ENCODE peak calls at places on chromosomes 4 and X, in eight cellular contexts. One of them, this sample, is unnamed. For H3K27me3 and H3K4me1, the result is how much of the 10 kb centered on the place peaks cover.

GRCh38 chrX:129779747-129780146 is at the start of gene SASH3:
- DNase-seq in CD8-positive, alpha-beta memory T cell: peak
- DNase-seq in ascending aorta: peak
- DNase-seq in upper lobe of left lung: peak
- DNase-seq in prostate gland: no peak
- DNase-seq in right atrium auricular region: no peak
- DNase-seq in IMR-90: no peak
- DNase-seq in cardiac muscle cell: no peak
- DNase-seq in this sample: no peak

GRCh38 chrX:7112071-7112470 is 35.4 kb upstream of the STS start:
- DNase-seq in ascending aorta: no peak
- DNase-seq in IMR-90: no peak
- DNase-seq in prostate gland: no peak
- DNase-seq in cardiac muscle cell: no peak
- DNase-seq in CD8-positive, alpha-beta memory T cell: no peak
- DNase-seq in upper lobe of left lung: no peak
- DNase-seq in right atrium auricular region: no peak
- DNase-seq in this sample: no peak

GRCh38 chr4:174157106-174157607 is 126.3 kb downstream of the FBXO8 start:
- DNase-seq in upper lobe of left lung: no peak
- DNase-seq in ascending aorta: no peak
- DNase-seq in prostate gland: no peak
- DNase-seq in right atrium auricular region: no peak
- DNase-seq in cardiac muscle cell: peak
- DNase-seq in IMR-90: no peak
- DNase-seq in CD8-positive, alpha-beta memory T cell: no peak
- DNase-seq in this sample: no peak

GRCh38 chrX:95346854-95347253 is 1337.8 kb upstream of the DIAPH2 start:
- DNase-seq in ascending aorta: no peak
- DNase-seq in cardiac muscle cell: no peak
- DNase-seq in right atrium auricular region: no peak
- DNase-seq in CD8-positive, alpha-beta memory T cell: no peak
- DNase-seq in prostate gland: no peak
- DNase-seq in IMR-90: peak
- DNase-seq in upper lobe of left lung: no peak
- DNase-seq in this sample: no peak

GRCh38 chr4:157076578-157076947 is 613 bp downstream of the GLRB start:
- DNase-seq in IMR-90: no peak
- DNase-seq in right atrium auricular region: no peak
- DNase-seq in CD8-positive, alpha-beta memory T cell: no peak
- DNase-seq in cardiac muscle cell: no peak
- DNase-seq in upper lobe of left lung: no peak
- DNase-seq in prostate gland: no peak
- DNase-seq in ascending aorta: no peak
- DNase-seq in this sample: no peak

GRCh38 chrX:25175743-25176142 is 160.0 kb upstream of the ARX start:
- DNase-seq in IMR-90: no peak
- DNase-seq in cardiac muscle cell: no peak
- DNase-seq in upper lobe of left lung: no peak
- DNase-seq in ascending aorta: no peak
- DNase-seq in prostate gland: no peak
- DNase-seq in right atrium auricular region: no peak
- DNase-seq in CD8-positive, alpha-beta memory T cell: no peak
- DNase-seq in this sample: no peak

GRCh38 chrX:117743469-117744251 is 372.9 kb downstream of the KLHL13 start:
- DNase-seq in cardiac muscle cell: no peak
- DNase-seq in right atrium auricular region: no peak
- DNase-seq in CD8-positive, alpha-beta memory T cell: no peak
- DNase-seq in IMR-90: peak
- DNase-seq in upper lobe of left lung: no peak
- DNase-seq in ascending aorta: no peak
- DNase-seq in prostate gland: peak
- DNase-seq in this sample: no peak

GRCh38 chr4:7714738-7715137 is 224.9 kb downstream of the AFAP1 start:
- DNase-seq in prostate gland: no peak
- DNase-seq in ascending aorta: no peak
- DNase-seq in CD8-positive, alpha-beta memory T cell: no peak
- DNase-seq in cardiac muscle cell: no peak
- DNase-seq in IMR-90: no peak
- DNase-seq in right atrium auricular region: no peak
- DNase-seq in upper lobe of left lung: no peak
- DNase-seq in this sample: no peak

GRCh38 chr4:114734581-114734980 is 136.0 kb downstream of the UGT8 start:
- DNase-seq in cardiac muscle cell: no peak
- DNase-seq in upper lobe of left lung: no peak
- DNase-seq in CD8-positive, alpha-beta memory T cell: no peak
- DNase-seq in prostate gland: no peak
- DNase-seq in right atrium auricular region: no peak
- DNase-seq in ascending aorta: no peak
- DNase-seq in IMR-90: no peak
- DNase-seq in this sample: no peak

GRCh38 chrX:141180851-141181250 is 3.9 kb upstream of the LDOC1 start:
- DNase-seq in prostate gland: no peak
- DNase-seq in IMR-90: no peak
- DNase-seq in ascending aorta: no peak
- DNase-seq in upper lobe of left lung: no peak
- DNase-seq in cardiac muscle cell: no peak
- DNase-seq in right atrium auricular region: no peak
- DNase-seq in CD8-positive, alpha-beta memory T cell: no peak
- DNase-seq in this sample: no peak

GRCh38 chrX:134544189-134544588 is 84.2 kb downstream of the HPRT1 start:
- DNase-seq in cardiac muscle cell: peak
- DNase-seq in upper lobe of left lung: no peak
- DNase-seq in right atrium auricular region: no peak
- DNase-seq in prostate gland: no peak
- DNase-seq in ascending aorta: no peak
- DNase-seq in IMR-90: no peak
- DNase-seq in CD8-positive, alpha-beta memory T cell: no peak
- DNase-seq in this sample: no peak

GRCh38 chrX:49282647-49283011 is 13.0 kb downstream of the PPP1R3F start:
- DNase-seq in right atrium auricular region: no peak
- DNase-seq in prostate gland: no peak
- DNase-seq in IMR-90: peak
- DNase-seq in ascending aorta: no peak
- DNase-seq in upper lobe of left lung: no peak
- DNase-seq in CD8-positive, alpha-beta memory T cell: no peak
- DNase-seq in cardiac muscle cell: peak
- DNase-seq in this sample: no peak

GRCh38 chrX:108019382-108019857 is 25.4 kb upstream of the VSIG1 start:
- DNase-seq in right atrium auricular region: no peak
- DNase-seq in prostate gland: no peak
- DNase-seq in cardiac muscle cell: no peak
- DNase-seq in ascending aorta: no peak
- DNase-seq in CD8-positive, alpha-beta memory T cell: no peak
- DNase-seq in upper lobe of left lung: no peak
- DNase-seq in IMR-90: no peak
- DNase-seq in this sample: no peak

GRCh38 chrX:39336709-39337294 is 535.5 kb downstream of the MID1IP1 start:
- DNase-seq in right atrium auricular region: no peak
- DNase-seq in ascending aorta: no peak
- DNase-seq in cardiac muscle cell: no peak
- DNase-seq in upper lobe of left lung: peak
- DNase-seq in IMR-90: no peak
- DNase-seq in CD8-positive, alpha-beta memory T cell: no peak
- DNase-seq in prostate gland: peak
- DNase-seq in this sample: peak

GRCh38 chrX:119194631-119195030 is 41.5 kb upstream of the PGRMC1 start:
- DNase-seq in CD8-positive, alpha-beta memory T cell: no peak
- DNase-seq in upper lobe of left lung: no peak
- DNase-seq in right atrium auricular region: no peak
- DNase-seq in IMR-90: no peak
- DNase-seq in prostate gland: no peak
- DNase-seq in cardiac muscle cell: peak
- DNase-seq in ascending aorta: no peak
- DNase-seq in this sample: no peak

GRCh38 chr4:113499696-113500095 is 261.8 kb downstream of the CAMK2D start:
- DNase-seq in prostate gland: no peak
- DNase-seq in IMR-90: peak
- DNase-seq in cardiac muscle cell: peak
- DNase-seq in CD8-positive, alpha-beta memory T cell: no peak
- DNase-seq in ascending aorta: no peak
- DNase-seq in right atrium auricular region: no peak
- DNase-seq in upper lobe of left lung: no peak
- DNase-seq in this sample: no peak

GRCh38 chrX:39613508-39613921 is 484.2 kb downstream of the BCOR start:
- DNase-seq in prostate gland: peak
- DNase-seq in cardiac muscle cell: peak
- DNase-seq in ascending aorta: no peak
- DNase-seq in upper lobe of left lung: no peak
- DNase-seq in CD8-positive, alpha-beta memory T cell: no peak
- DNase-seq in IMR-90: no peak
- DNase-seq in right atrium auricular region: no peak
- DNase-seq in this sample: no peak

GRCh38 chrX:130018143-130018542 is 35.7 kb downstream of the BCORL1 start:
- DNase-seq in right atrium auricular region: no peak
- DNase-seq in prostate gland: no peak
- DNase-seq in cardiac muscle cell: no peak
- DNase-seq in CD8-positive, alpha-beta memory T cell: no peak
- DNase-seq in IMR-90: no peak
- DNase-seq in upper lobe of left lung: no peak
- DNase-seq in ascending aorta: no peak
- DNase-seq in this sample: no peak

DNA sequence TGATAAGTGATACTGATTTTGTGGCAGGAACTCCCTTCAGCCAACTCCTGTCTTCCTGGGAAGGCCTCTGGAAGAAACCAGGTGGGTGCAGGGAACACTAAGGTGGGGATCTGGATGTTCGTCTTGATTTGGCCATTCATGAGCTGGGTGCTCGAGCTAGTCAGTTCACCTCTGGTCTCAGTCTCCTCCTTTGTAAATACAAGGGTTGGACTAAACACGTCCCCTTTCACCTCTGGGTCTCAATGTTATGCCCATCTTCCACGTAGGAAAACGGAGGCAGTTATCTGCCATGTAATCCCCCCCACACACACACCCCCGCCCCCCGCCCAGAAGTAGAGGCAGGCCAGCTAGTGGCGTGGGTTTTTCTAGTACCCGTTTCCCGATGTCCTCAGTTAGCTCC is 4.1 kb upstream of the RS1 start:
- DNase-seq in CD8-positive, alpha-beta memory T cell: no peak
- DNase-seq in prostate gland: no peak
- DNase-seq in cardiac muscle cell: no peak
- DNase-seq in ascending aorta: no peak
- DNase-seq in right atrium auricular region: no peak
- DNase-seq in upper lobe of left lung: no peak
- DNase-seq in IMR-90: no peak
- DNase-seq in this sample: no peak
- H3K4me3 ChIP-seq in CD8-positive, alpha-beta memory T cell: no peak
- H3K4me3 ChIP-seq in prostate gland: no peak
- H3K4me3 ChIP-seq in cardiac muscle cell: no peak
- H3K4me3 ChIP-seq in ascending aorta: no peak
- H3K4me3 ChIP-seq in right atrium auricular region: no peak
- H3K4me3 ChIP-seq in upper lobe of left lung: no peak
- H3K4me3 ChIP-seq in IMR-90: no peak
- H3K4me3 ChIP-seq in this sample: no peak

DNA sequence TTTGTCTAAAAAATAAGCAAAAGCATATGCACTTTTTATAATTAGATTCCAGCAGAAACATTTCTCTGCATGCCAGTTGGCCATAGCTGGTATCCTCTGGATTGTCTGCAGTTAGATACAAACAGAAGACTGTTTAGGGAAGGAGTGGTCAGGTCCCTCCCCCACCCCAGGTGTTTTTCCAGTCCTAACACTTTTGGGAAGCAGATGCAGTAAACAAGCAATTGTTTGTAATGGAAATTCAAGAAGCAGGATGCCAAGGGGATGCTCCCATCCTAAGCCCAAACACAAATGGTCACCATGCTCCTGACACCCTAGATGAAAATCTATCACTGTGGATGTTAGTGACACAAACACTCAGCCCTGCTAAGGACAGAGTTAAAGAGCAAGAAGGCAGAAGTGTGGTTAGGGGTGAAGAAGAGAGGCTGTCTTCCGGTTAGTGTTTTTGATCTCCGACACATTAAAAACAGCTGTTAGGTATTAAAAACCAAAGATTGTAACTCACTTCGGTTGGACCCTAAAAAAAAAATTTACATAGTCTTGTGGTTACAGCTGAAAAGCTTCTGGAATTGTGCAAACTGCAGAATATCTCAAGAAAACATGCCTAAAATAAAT is 7.9 kb downstream of the LEF1 start:
- DNase-seq in cardiac muscle cell: no peak
- DNase-seq in prostate gland: no peak
- DNase-seq in right atrium auricular region: no peak
- DNase-seq in ascending aorta: no peak
- DNase-seq in IMR-90: no peak
- DNase-seq in upper lobe of left lung: no peak
- DNase-seq in CD8-positive, alpha-beta memory T cell: no peak
- DNase-seq in this sample: no peak
- H3K27me3 ChIP-seq in cardiac muscle cell: under half
- H3K27me3 ChIP-seq in prostate gland: under half
- H3K27me3 ChIP-seq in right atrium auricular region: under half
- H3K27me3 ChIP-seq in ascending aorta: under half
- H3K27me3 ChIP-seq in IMR-90: under half
- H3K27me3 ChIP-seq in upper lobe of left lung: under half
- H3K27me3 ChIP-seq in CD8-positive, alpha-beta memory T cell: under half
- H3K27me3 ChIP-seq in this sample: under half

GRCh38 chr4:2860391-2861348 is 17.0 kb downstream of the ADD1 start:
- DNase-seq in cardiac muscle cell: peak
- DNase-seq in CD8-positive, alpha-beta memory T cell: no peak
- DNase-seq in right atrium auricular region: peak
- DNase-seq in IMR-90: peak
- DNase-seq in prostate gland: no peak
- DNase-seq in upper lobe of left lung: peak
- DNase-seq in ascending aorta: no peak
- DNase-seq in this sample: no peak

GRCh38 chr4:2861631-2862436 is 18.2 kb downstream of the ADD1 start:
- DNase-seq in IMR-90: no peak
- DNase-seq in CD8-positive, alpha-beta memory T cell: no peak
- DNase-seq in ascending aorta: no peak
- DNase-seq in upper lobe of left lung: no peak
- DNase-seq in cardiac muscle cell: no peak
- DNase-seq in right atrium auricular region: no peak
- DNase-seq in prostate gland: no peak
- DNase-seq in this sample: no peak

GRCh38 chr4:2858451-2859217 is 15.0 kb downstream of the ADD1 start:
- DNase-seq in ascending aorta: no peak
- DNase-seq in right atrium auricular region: peak
- DNase-seq in upper lobe of left lung: no peak
- DNase-seq in IMR-90: peak
- DNase-seq in CD8-positive, alpha-beta memory T cell: no peak
- DNase-seq in cardiac muscle cell: peak
- DNase-seq in prostate gland: no peak
- DNase-seq in this sample: no peak

GRCh38 chr4:2857349-2857927 is 13.8 kb downstream of the ADD1 start:
- DNase-seq in upper lobe of left lung: no peak
- DNase-seq in IMR-90: no peak
- DNase-seq in cardiac muscle cell: no peak
- DNase-seq in ascending aorta: no peak
- DNase-seq in CD8-positive, alpha-beta memory T cell: no peak
- DNase-seq in prostate gland: no peak
- DNase-seq in right atrium auricular region: no peak
- DNase-seq in this sample: no peak

GRCh38 chr4:2859514-2859913 is 15.9 kb downstream of the ADD1 start:
- DNase-seq in cardiac muscle cell: no peak
- DNase-seq in right atrium auricular region: no peak
- DNase-seq in prostate gland: no peak
- DNase-seq in upper lobe of left lung: no peak
- DNase-seq in CD8-positive, alpha-beta memory T cell: no peak
- DNase-seq in IMR-90: no peak
- DNase-seq in ascending aorta: no peak
- DNase-seq in this sample: no peak
- H3K4me1 ChIP-seq in cardiac muscle cell: half or more
- H3K4me1 ChIP-seq in right atrium auricular region: under half
- H3K4me1 ChIP-seq in prostate gland: under half
- H3K4me1 ChIP-seq in upper lobe of left lung: half or more
- H3K4me1 ChIP-seq in CD8-positive, alpha-beta memory T cell: half or more
- H3K4me1 ChIP-seq in IMR-90: under half
- H3K4me1 ChIP-seq in ascending aorta: half or more
- H3K4me1 ChIP-seq in this sample: under half

GRCh38 chr4:15010038-15010585 is 7.8 kb downstream of the CPEB2 start:
- DNase-seq in CD8-positive, alpha-beta memory T cell: no peak
- DNase-seq in cardiac muscle cell: no peak
- DNase-seq in prostate gland: no peak
- DNase-seq in ascending aorta: no peak
- DNase-seq in IMR-90: no peak
- DNase-seq in right atrium auricular region: no peak
- DNase-seq in upper lobe of left lung: no peak
- DNase-seq in this sample: no peak
- H3K4me3 ChIP-seq in CD8-positive, alpha-beta memory T cell: no peak
- H3K4me3 ChIP-seq in cardiac muscle cell: peak
- H3K4me3 ChIP-seq in prostate gland: no peak
- H3K4me3 ChIP-seq in ascending aorta: no peak
- H3K4me3 ChIP-seq in IMR-90: no peak
- H3K4me3 ChIP-seq in right atrium auricular region: no peak
- H3K4me3 ChIP-seq in upper lobe of left lung: no peak
- H3K4me3 ChIP-seq in this sample: no peak